ENCODE peak calls at places on chromosomes 6 and 20, in seven cellular contexts. G is fibroblast of lung; J is CD8-positive, alpha-beta memory T cell; R is uterus; V is breast epithelium; E is adrenal gland; S is PC-9. M is an unnamed sample. For H3K9me3 and H3K4me1, the result is how much of the 10 kb centered on the place peaks cover.

GRCh38 chr6:10033223-10033829 is 381.5 kb downstream of the TFAP2A start:
- DNase-seq in G (peak), J (no peak), R (no peak), V (no peak), E (no peak), S (peak), M (no peak)

GRCh38 chr20:4548552-4548951 is 173.2 kb upstream of the PRND start:
- DNase-seq in G (no peak), J (no peak), R (no peak), V (no peak), E (no peak), S (no peak), M (no peak)

GRCh38 chr20:32524871-32525501 is 60.1 kb downstream of the NOL4L start:
- DNase-seq in G (no peak), J (no peak), R (no peak), V (peak), E (peak), S (no peak), M (no peak)

GRCh38 chr6:53461041-53461656 is 83.8 kb downstream of the GCLC start:
- DNase-seq in G (no peak), J (no peak), R (no peak), V (no peak), E (no peak), S (no peak), M (no peak)

GRCh38 chr20:9032758-9033157 is 36.1 kb upstream of the PLCB4 start:
- DNase-seq in G (peak), J (no peak), R (no peak), V (no peak), E (no peak), S (no peak), M (no peak)

GRCh38 chr6:147283460-147283859 is 79.2 kb downstream of the STXBP5 start:
- DNase-seq in G (peak), J (no peak), R (peak), V (no peak), E (no peak), S (no peak), M (no peak)

GRCh38 chr20:39880890-39881289 is 808.1 kb downstream of the MAFB start:
- DNase-seq in G (peak), J (no peak), R (no peak), V (no peak), E (no peak), S (no peak), M (no peak)

GRCh38 chr6:116969211-116969863 is 92.3 kb downstream of the RFX6 start:
- DNase-seq in G (peak), J (no peak), R (no peak), V (no peak), E (no peak), S (no peak), M (no peak)

GRCh38 chr20:33875055-33875454 is 63.9 kb downstream of the CHMP4B start:
- DNase-seq in G (no peak), J (no peak), R (no peak), V (no peak), E (no peak), S (no peak), M (no peak)

GRCh38 chr6:170147056-170147787 is 143.7 kb downstream of the DLL1 start:
- DNase-seq in G (no peak), J (no peak), R (no peak), V (peak), E (no peak), S (no peak), M (no peak)

GRCh38 chr6:30687659-30688431 is 1.4 kb upstream of the PPP1R18 start:
- DNase-seq in G (peak), J (no peak), R (peak), V (no peak), E (no peak), S (no peak), M (no peak)

GRCh38 chr20:4665591-4665990 is 56.1 kb upstream of the PRND start:
- DNase-seq in G (no peak), J (no peak), R (no peak), V (no peak), E (no peak), S (no peak), M (no peak)

GRCh38 chr20:18288748-18289705 is 700 bp downstream of the ZNF133 start:
- DNase-seq in G (peak), J (no peak), R (no peak), V (peak), E (no peak), S (no peak), M (no peak)

GRCh38 chr20:9409981-9410380 is 104.4 kb upstream of the LAMP5 start:
- DNase-seq in G (peak), J (no peak), R (no peak), V (no peak), E (no peak), S (no peak), M (no peak)

GRCh38 chr6:150867117-150867516 is 1.6 kb downstream of the MTHFD1L start:
- DNase-seq in G (no peak), J (no peak), R (no peak), V (no peak), E (no peak), S (no peak), M (no peak)

GRCh38 chr20:6886065-6886729 is 118.7 kb downstream of the BMP2 start:
- DNase-seq in G (no peak), J (no peak), R (no peak), V (no peak), E (no peak), S (no peak), M (no peak)

GRCh38 chr6:36984581-36985383 is 1.2 kb downstream of the MTCH1 start:
- DNase-seq in G (peak), J (peak), R (peak), V (no peak), E (peak), S (no peak), M (peak)

GRCh38 chr6:5592911-5593519 is 331.7 kb downstream of the FARS2 start:
- DNase-seq in G (no peak), J (no peak), R (no peak), V (no peak), E (no peak), S (no peak), M (no peak)

GRCh38 chr20:47791084-47791599 is 5.9 kb upstream of the SULF2 start:
- DNase-seq in G (no peak), J (no peak), R (no peak), V (no peak), E (no peak), S (peak), M (no peak)

GRCh38 chr20:25055711-25056492 is 2.0 kb downstream of the ACSS1 start:
- DNase-seq in G (peak), J (no peak), R (no peak), V (no peak), E (no peak), S (peak), M (no peak)

GRCh38 chr20:36015806-36016401 is 47.5 kb downstream of the CNBD2 start:
- DNase-seq in G (no peak), J (no peak), R (no peak), V (no peak), E (no peak), S (no peak), M (no peak)

GRCh38 chr20:36654506-36654905 is 8.5 kb upstream of the SLA2 start:
- DNase-seq in G (no peak), J (no peak), R (no peak), V (no peak), E (no peak), S (no peak), M (no peak)

GRCh38 chr20:13960525-13960924 is 29.9 kb downstream of the SEL1L2 start:
- DNase-seq in G (no peak), J (no peak), R (no peak), V (no peak), E (no peak), S (no peak), M (no peak)

GRCh38 chr6:31834704-31835375 is 7.3 kb downstream of the HSPA1B start:
- DNase-seq in G (no peak), J (peak), R (peak), V (peak), E (peak), S (peak), M (peak)

GRCh38 chr20:7505835-7506221 is 434.4 kb downstream of the HAO1 start:
- DNase-seq in G (no peak), J (no peak), R (no peak), V (no peak), E (no peak), S (no peak), M (no peak)

GRCh38 chr6:2710412-2710811 is 40.3 kb downstream of the MYLK4 start:
- DNase-seq in G (no peak), J (no peak), R (no peak), V (no peak), E (no peak), S (no peak), M (no peak)
- H3K9me3 ChIP-seq in G (under half), J (under half), R (under half), V (under half), E (under half), S (under half), M (under half)

GRCh38 chr20:23255106-23255505 is 95.5 kb upstream of the NXT1 start:
- DNase-seq in G (no peak), J (no peak), R (no peak), V (no peak), E (no peak), S (no peak), M (no peak)

GRCh38 chr20:23254505-23254904 is 96.1 kb upstream of the NXT1 start:
- DNase-seq in G (no peak), J (no peak), R (no peak), V (no peak), E (no peak), S (no peak), M (no peak)

GRCh38 chr20:23254034-23254433 is 96.6 kb upstream of the NXT1 start:
- DNase-seq in G (no peak), J (no peak), R (no peak), V (no peak), E (no peak), S (no peak), M (no peak)

GRCh38 chr20:23257106-23257761 is 93.4 kb upstream of the NXT1 start:
- DNase-seq in G (peak), J (no peak), R (no peak), V (no peak), E (peak), S (no peak), M (no peak)

DNA sequence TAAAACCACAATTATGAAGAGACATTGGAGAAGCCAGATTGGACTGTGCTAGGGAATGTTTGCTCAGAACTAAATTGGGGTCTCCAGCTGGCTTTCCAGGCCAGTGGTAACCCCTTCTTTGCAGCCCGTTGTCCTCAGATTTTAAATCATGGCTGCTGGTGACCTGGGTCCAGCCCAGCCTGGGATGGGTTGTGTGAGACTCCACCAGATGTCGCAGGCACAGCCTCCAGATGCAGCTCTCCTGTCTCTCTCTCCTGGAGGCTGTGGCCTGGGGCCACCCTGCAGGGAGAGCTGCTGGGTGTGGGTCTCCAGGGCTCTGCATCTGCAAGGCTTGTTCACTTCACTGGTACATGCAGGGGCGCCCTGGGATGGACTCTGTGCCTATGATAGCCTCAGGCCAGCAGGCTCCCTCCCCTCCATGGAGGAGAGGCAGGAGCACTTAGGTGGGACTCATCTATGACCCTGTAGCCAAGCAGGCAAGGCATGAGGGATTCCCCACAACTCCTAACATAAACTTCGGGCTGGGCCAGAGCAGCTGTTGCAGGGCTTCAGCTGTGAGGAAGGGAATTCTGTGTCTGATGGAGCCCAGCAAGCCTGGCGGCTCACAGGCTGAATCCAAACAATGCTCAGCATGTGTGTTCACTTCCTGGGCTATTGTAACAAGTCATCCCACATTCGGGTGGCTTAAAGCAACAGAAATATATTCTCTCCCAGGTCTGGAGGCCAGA is 94.8 kb upstream of the NXT1 start:
- DNase-seq in G (peak), J (no peak), R (no peak), V (no peak), E (no peak), S (no peak), M (no peak)
- H3K4me1 ChIP-seq in G (under half), J (under half), R (under half), V (under half), E (under half), S (under half), M (under half)

DNA sequence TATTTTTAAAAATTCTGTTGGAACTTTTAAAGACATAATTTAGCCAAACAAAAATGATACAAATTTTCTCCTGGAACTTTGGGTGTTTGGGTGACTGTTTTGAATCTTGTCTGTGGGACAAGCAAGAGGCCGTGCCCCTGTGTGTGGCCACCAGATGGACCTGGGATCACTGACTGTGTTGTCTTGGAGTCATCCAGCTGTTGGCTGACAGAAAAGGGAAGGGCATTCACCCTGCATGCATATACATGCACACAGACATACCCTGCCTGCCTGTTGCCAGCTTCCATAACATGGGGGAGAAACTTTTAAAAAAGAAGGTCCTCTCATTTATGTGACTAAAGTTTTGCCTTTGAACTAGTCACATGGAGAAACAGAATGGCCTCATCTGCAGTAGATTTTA is 72.7 kb downstream of the BLOC1S5 start:
- DNase-seq in G (no peak), J (no peak), R (no peak), V (no peak), E (no peak), S (no peak), M (no peak)
- H3K9me3 ChIP-seq in G (under half), J (under half), R (under half), V (under half), E (under half), S (under half), M (under half)

GRCh38 chr20:38115205-38115604 is 49.9 kb downstream of the TGM2 start:
- DNase-seq in G (no peak), J (no peak), R (no peak), V (no peak), E (peak), S (no peak), M (no peak)
- H3K4me1 ChIP-seq in G (under half), J (under half), R (under half), V (under half), E (under half), S (half or more), M (under half)

DNA sequence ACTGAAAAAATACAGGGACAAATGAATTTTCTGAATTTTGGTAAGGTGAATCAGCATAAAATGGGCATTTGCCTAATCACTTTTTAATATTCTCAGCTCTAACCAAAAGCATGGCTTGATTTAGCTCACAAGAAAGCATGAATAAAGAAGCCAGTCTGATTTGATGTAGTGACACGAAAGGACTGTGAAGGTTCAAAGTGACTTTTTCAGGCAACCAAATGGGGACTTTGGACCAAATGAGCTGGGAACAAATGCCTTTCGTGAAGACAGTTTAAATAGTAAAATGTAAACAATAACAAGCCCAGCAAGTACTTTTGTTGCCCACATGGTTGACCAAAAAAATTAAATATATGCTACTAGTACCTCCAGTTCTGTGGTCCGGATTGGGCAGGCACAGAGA is 12.9 kb upstream of the CBLN4 start:
- DNase-seq in G (no peak), J (no peak), R (no peak), V (no peak), E (no peak), S (no peak), M (no peak)
- H3K9me3 ChIP-seq in G (under half), J (under half), R (under half), V (under half), E (under half), S (under half), M (under half)

DNA sequence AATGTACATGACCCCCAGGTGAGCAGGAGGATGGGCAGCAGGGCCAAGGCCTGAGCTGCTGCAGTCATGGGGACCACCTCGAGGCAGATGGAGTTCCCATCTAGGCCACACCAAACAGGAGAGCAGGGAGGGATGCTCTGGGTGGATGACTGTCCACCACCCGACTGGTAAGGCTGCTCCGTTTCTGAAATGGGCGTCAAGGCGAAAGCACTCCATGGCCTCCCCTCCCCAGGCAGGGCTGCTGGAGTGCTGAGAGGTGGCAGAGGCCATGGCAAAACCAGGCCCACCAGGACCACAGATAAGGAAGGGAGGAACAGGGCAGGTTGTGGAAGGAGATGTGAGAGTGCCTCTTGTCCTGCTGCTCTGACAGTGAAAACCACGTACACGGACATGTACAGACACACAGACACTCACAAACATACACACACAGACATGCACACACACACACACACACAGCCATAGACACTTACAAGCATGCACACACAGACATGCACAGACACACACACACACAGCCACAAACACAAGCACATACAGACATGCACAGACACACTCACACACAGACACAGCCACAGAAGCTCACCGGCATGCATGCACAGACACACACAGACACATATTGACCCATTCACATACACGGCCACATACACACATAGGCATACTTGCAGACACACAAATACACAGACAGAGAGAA is 93.2 kb downstream of the PSMG4 start:
- DNase-seq in G (no peak), J (no peak), R (no peak), V (no peak), E (no peak), S (no peak), M (no peak)
- H3K4me1 ChIP-seq in G (under half), J (under half), R (under half), V (under half), E (under half), S (under half), M (under half)